ENCODE peak calls at places on chromosomes 5 and 9, in five cellular contexts. N is T-helper 1 cell, C is GM23338, B is frontal cortex, U is T-helper 9 cell. Z is an unnamed sample.
A peak's percentile ranks its signal among the peaks of the same experiment; 100 is the strongest.

GRCh38 chr9:1201262-1201661 is 151.1 kb downstream of the DMRT2 start:
- DNase-seq in N (no peak), U (no peak), C (no peak), B (no peak), Z (no peak)

GRCh38 chr5:132662004-132662401 is 4.0 kb downstream of the IL13 start:
- DNase-seq in C (no peak), U (no peak), B (no peak), N (no peak), Z (no peak)

GRCh38 chr5:178389796-178390195 is 157.2 kb upstream of the PHYKPL start:
- DNase-seq in N (no peak), U (no peak), C (no peak), B (no peak), Z (no peak)

GRCh38 chr5:134249469-134250379 is 23.9 kb upstream of the PPP2CA start:
- DNase-seq in U (no peak), B (no peak), C (no peak), N (no peak), Z (no peak)

GRCh38 chr5:28576022-28576421 is 1537.6 kb upstream of the CDH9 start:
- DNase-seq in C (peak; percentile 66), N (no peak), U (no peak), B (no peak), Z (peak; percentile 68)

GRCh38 chr9:70352356-70352755 is 62.1 kb downstream of the KLF9 start:
- DNase-seq in B (no peak), N (no peak), U (no peak), C (no peak), Z (no peak)

GRCh38 chr5:180114304-180115003 is 42.9 kb upstream of the RNF130 start:
- DNase-seq in B (no peak), U (no peak), C (no peak), N (no peak), Z (no peak)

GRCh38 chr9:134059661-134060395 is 8.0 kb downstream of the BRD3 start:
- DNase-seq in U (no peak), N (no peak), C (no peak), B (no peak), Z (no peak)

GRCh38 chr5:88679638-88680037 is 203.3 kb downstream of the MEF2C start:
- DNase-seq in N (no peak), C (peak; percentile 70), B (no peak), U (no peak), Z (no peak)

GRCh38 chr9:134475051-134475790 is 149.0 kb downstream of the RXRA start:
- DNase-seq in N (no peak), B (no peak), U (no peak), C (no peak), Z (no peak)

GRCh38 chr9:120761011-120761410 is 32.2 kb downstream of the FBXW2 start:
- DNase-seq in U (no peak), N (no peak), B (no peak), C (no peak), Z (no peak)

GRCh38 chr5:1778138-1779020 is 21.3 kb downstream of the MRPL36 start:
- DNase-seq in U (no peak), C (no peak), N (no peak), B (no peak), Z (no peak)

GRCh38 chr9:133492061-133493021 is 13.4 kb upstream of the SLC2A6 start:
- DNase-seq in B (no peak), N (no peak), C (no peak), U (no peak), Z (peak; percentile 57)

GRCh38 chr5:65142511-65143011 is 339.2 kb downstream of the ADAMTS6 start:
- DNase-seq in U (no peak), B (no peak), N (no peak), C (peak; percentile 58), Z (no peak)

GRCh38 chr5:115343855-115344254 is 47.4 kb upstream of the CCDC112 start:
- DNase-seq in U (no peak), N (no peak), C (no peak), B (no peak), Z (peak; percentile 66)

GRCh38 chr9:135488013-135488330 is 8.4 kb downstream of the PPP1R26 start:
- DNase-seq in B (no peak), N (no peak), U (no peak), C (no peak), Z (no peak)

GRCh38 chr5:16805478-16805877 is 130.6 kb downstream of the MYO10 start:
- DNase-seq in C (no peak), U (no peak), B (no peak), N (no peak), Z (no peak)

GRCh38 chr5:181205735-181206401 is 872 bp upstream of the TRIM7 start:
- DNase-seq in C (no peak), B (no peak), N (no peak), U (no peak), Z (no peak)

GRCh38 chr5:150562832-150563231 is 54.9 kb downstream of the NDST1 start:
- DNase-seq in B (no peak), U (no peak), N (no peak), C (peak; percentile 79), Z (peak; percentile 71)